ENCODE peak calls at places on chromosomes 16 and 17, in ten cellular contexts. S, N, W, J, R, T, A, Y, C and G are unnamed samples.
A peak's percentile ranks its signal among the peaks of the same experiment; 100 is the strongest.

GRCh38 chr17:82930924-82931695 is 91.3 kb upstream of the ZNF750 start:
- DNase-seq in S (no peak), N (no peak), W (peak; percentile 78), J (peak; percentile 4), R (no peak), T (peak; percentile 64), A (no peak), Y (no peak), C (no peak), G (no peak)

GRCh38 chr17:71668807-71669206 is 452.0 kb upstream of the SOX9 start:
- DNase-seq in S (no peak), N (no peak), W (no peak), J (no peak), R (no peak), T (no peak), A (no peak), Y (no peak), C (no peak), G (no peak)

GRCh38 chr17:75822119-75822799 is 21.9 kb downstream of the UNC13D start:
- DNase-seq in S (no peak), N (no peak), W (no peak), J (peak; percentile 49), R (no peak), T (no peak), A (no peak), Y (no peak), C (no peak), G (no peak)

GRCh38 chr16:17830651-17831050 is 359.9 kb upstream of the XYLT1 start:
- DNase-seq in S (no peak), N (no peak), W (no peak), J (no peak), R (no peak), T (no peak), A (no peak), Y (no peak), C (no peak), G (no peak)

GRCh38 chr17:39194985-39195524 is 2.4 kb downstream of the CACNB1 start:
- DNase-seq in S (no peak), N (no peak), W (no peak), J (no peak), R (no peak), T (peak; percentile 75), A (no peak), Y (no peak), C (peak; percentile 63), G (no peak)

GRCh38 chr16:86018487-86018886 is 119.5 kb downstream of the IRF8 start:
- DNase-seq in S (no peak), N (no peak), W (peak; percentile 72), J (no peak), R (no peak), T (peak; percentile 46), A (no peak), Y (no peak), C (no peak), G (no peak)

GRCh38 chr16:2671741-2672140 is 10.6 kb upstream of the KCTD5 start:
- DNase-seq in S (no peak), N (no peak), W (no peak), J (no peak), R (no peak), T (no peak), A (no peak), Y (no peak), C (no peak), G (no peak)

GRCh38 chr17:61400058-61400785 is 579 bp downstream of the TBX2 start:
- DNase-seq in S (no peak), N (peak; percentile 45), W (no peak), J (peak; percentile 48), R (peak; percentile 63), T (peak; percentile 70), A (peak; percentile 39), Y (no peak), C (no peak), G (no peak)

GRCh38 chr16:66886346-66886745 is 6.0 kb downstream of the PDP2 start:
- DNase-seq in S (no peak), N (no peak), W (no peak), J (no peak), R (no peak), T (no peak), A (no peak), Y (no peak), C (no peak), G (no peak)

GRCh38 chr16:86660623-86661022 is 82.3 kb downstream of the FOXL1 start:
- DNase-seq in S (no peak), N (no peak), W (no peak), J (no peak), R (no peak), T (peak; percentile 43), A (no peak), Y (no peak), C (no peak), G (no peak)

GRCh38 chr16:10868089-10868488 is 8.9 kb upstream of the CIITA start:
- DNase-seq in S (no peak), N (no peak), W (no peak), J (no peak), R (no peak), T (no peak), A (no peak), Y (no peak), C (no peak), G (no peak)

GRCh38 chr17:40056379-40057005 is 2.3 kb upstream of the MED24 start:
- DNase-seq in S (no peak), N (no peak), W (no peak), J (no peak), R (no peak), T (no peak), A (no peak), Y (no peak), C (no peak), G (no peak)

GRCh38 chr17:36932383-36933173 is 4.7 kb upstream of the LHX1 start:
- DNase-seq in S (no peak), N (no peak), W (peak; percentile 48), J (no peak), R (no peak), T (no peak), A (no peak), Y (no peak), C (no peak), G (no peak)

GRCh38 chr16:29029168-29029994 is 44.5 kb downstream of the LAT start:
- DNase-seq in S (peak; percentile 92), N (peak; percentile 68), W (peak; percentile 45), J (peak; percentile 50), R (peak; percentile 4), T (no peak), A (peak; percentile 73), Y (no peak), C (no peak), G (no peak)

GRCh38 chr17:4587195-4587594 is 2.9 kb downstream of the SMTNL2 start:
- DNase-seq in S (no peak), N (no peak), W (no peak), J (no peak), R (no peak), T (no peak), A (no peak), Y (no peak), C (no peak), G (no peak)

GRCh38 chr16:87571868-87572244 is 30.5 kb upstream of the JPH3 start:
- DNase-seq in S (no peak), N (no peak), W (no peak), J (no peak), R (no peak), T (peak; percentile 91), A (no peak), Y (no peak), C (no peak), G (no peak)

GRCh38 chr16:80931985-80932720 is 74.5 kb downstream of the CMC2 start:
- DNase-seq in S (peak; percentile 56), N (peak; percentile 18), W (peak; percentile 88), J (peak; percentile 23), R (peak; percentile 62), T (peak; percentile 79), A (no peak), Y (no peak), C (peak; percentile 63), G (no peak)

GRCh38 chr17:61926831-61927210 is 961 bp downstream of the INTS2 start:
- DNase-seq in S (no peak), N (peak; percentile 22), W (no peak), J (no peak), R (no peak), T (no peak), A (no peak), Y (no peak), C (no peak), G (no peak)